ENCODE peak calls at places on chromosomes 3 and 15, in seven cellular contexts. One of them, this sample, is unnamed.

GRCh38 chr15:51172190-51172589 is 77.5 kb upstream of the TNFAIP8L3 start:
- DNase-seq in heart left ventricle: no peak
- DNase-seq in brain microvascular endothelial cell: no peak
- DNase-seq in heart right ventricle: no peak
- DNase-seq in trophoblast cell: no peak
- DNase-seq in caudate nucleus: no peak
- DNase-seq in mammary epithelial cell: no peak
- DNase-seq in this sample: no peak

GRCh38 chr3:41448396-41448795 is 249.1 kb downstream of the CTNNB1 start:
- DNase-seq in mammary epithelial cell: no peak
- DNase-seq in trophoblast cell: no peak
- DNase-seq in brain microvascular endothelial cell: no peak
- DNase-seq in caudate nucleus: no peak
- DNase-seq in heart left ventricle: no peak
- DNase-seq in heart right ventricle: no peak
- DNase-seq in this sample: no peak

GRCh38 chr3:69562001-69562400 is 176.1 kb upstream of the FRMD4B start:
- DNase-seq in trophoblast cell: no peak
- DNase-seq in caudate nucleus: no peak
- DNase-seq in mammary epithelial cell: no peak
- DNase-seq in brain microvascular endothelial cell: peak; percentile 26
- DNase-seq in heart right ventricle: no peak
- DNase-seq in heart left ventricle: no peak
- DNase-seq in this sample: no peak

GRCh38 chr15:74010929-74011540 is 16.5 kb downstream of the PML start:
- DNase-seq in brain microvascular endothelial cell: no peak
- DNase-seq in heart left ventricle: no peak
- DNase-seq in caudate nucleus: no peak
- DNase-seq in mammary epithelial cell: peak; percentile 30
- DNase-seq in heart right ventricle: no peak
- DNase-seq in trophoblast cell: no peak
- DNase-seq in this sample: no peak

GRCh38 chr15:38996111-38996541 is 431.5 kb upstream of the RASGRP1 start:
- DNase-seq in mammary epithelial cell: peak; percentile 73
- DNase-seq in brain microvascular endothelial cell: peak; percentile 67
- DNase-seq in trophoblast cell: peak; percentile 42
- DNase-seq in caudate nucleus: no peak
- DNase-seq in heart left ventricle: no peak
- DNase-seq in heart right ventricle: no peak
- DNase-seq in this sample: no peak

GRCh38 chr15:101258238-101259144 is 6.6 kb upstream of the CHSY1 start:
- DNase-seq in mammary epithelial cell: no peak
- DNase-seq in trophoblast cell: peak; percentile 58
- DNase-seq in heart right ventricle: peak; percentile 75
- DNase-seq in brain microvascular endothelial cell: peak; percentile 66
- DNase-seq in heart left ventricle: peak; percentile 57
- DNase-seq in caudate nucleus: no peak
- DNase-seq in this sample: no peak

GRCh38 chr3:113606539-113607218 is 74.3 kb downstream of the SIDT1 start:
- DNase-seq in brain microvascular endothelial cell: no peak
- DNase-seq in heart left ventricle: no peak
- DNase-seq in heart right ventricle: no peak
- DNase-seq in trophoblast cell: no peak
- DNase-seq in mammary epithelial cell: no peak
- DNase-seq in caudate nucleus: no peak
- DNase-seq in this sample: no peak

GRCh38 chr3:190302209-190302885 is 19.9 kb downstream of the CLDN1 start:
- DNase-seq in trophoblast cell: peak; percentile 18
- DNase-seq in caudate nucleus: no peak
- DNase-seq in mammary epithelial cell: peak; percentile 55
- DNase-seq in brain microvascular endothelial cell: no peak
- DNase-seq in heart left ventricle: no peak
- DNase-seq in heart right ventricle: no peak
- DNase-seq in this sample: peak; percentile 66

GRCh38 chr3:137343283-137343682 is 385.5 kb downstream of the IL20RB start:
- DNase-seq in brain microvascular endothelial cell: no peak
- DNase-seq in heart left ventricle: no peak
- DNase-seq in trophoblast cell: no peak
- DNase-seq in caudate nucleus: no peak
- DNase-seq in mammary epithelial cell: no peak
- DNase-seq in heart right ventricle: no peak
- DNase-seq in this sample: no peak

GRCh38 chr3:151837057-151837456 is 23.1 kb downstream of the AADAC start:
- DNase-seq in heart left ventricle: no peak
- DNase-seq in brain microvascular endothelial cell: peak; percentile 69
- DNase-seq in caudate nucleus: no peak
- DNase-seq in trophoblast cell: peak; percentile 81
- DNase-seq in heart right ventricle: no peak
- DNase-seq in mammary epithelial cell: peak; percentile 91
- DNase-seq in this sample: peak; percentile 83

GRCh38 chr3:42721690-42722089 is 19.1 kb upstream of the HHATL start:
- DNase-seq in trophoblast cell: no peak
- DNase-seq in mammary epithelial cell: no peak
- DNase-seq in brain microvascular endothelial cell: no peak
- DNase-seq in heart left ventricle: peak; percentile 22
- DNase-seq in caudate nucleus: peak; percentile 44
- DNase-seq in heart right ventricle: peak; percentile 29
- DNase-seq in this sample: no peak

GRCh38 chr3:187139895-187140253 is 578 bp upstream of the RPL39L start:
- DNase-seq in mammary epithelial cell: no peak
- DNase-seq in heart right ventricle: no peak
- DNase-seq in trophoblast cell: no peak
- DNase-seq in brain microvascular endothelial cell: no peak
- DNase-seq in caudate nucleus: no peak
- DNase-seq in heart left ventricle: no peak
- DNase-seq in this sample: no peak
- H3K27ac ChIP-seq in mammary epithelial cell: no peak overlapping the region
- H3K27ac ChIP-seq in heart right ventricle: no peak overlapping the region
- H3K27ac ChIP-seq in trophoblast cell: no peak overlapping the region
- H3K27ac ChIP-seq in brain microvascular endothelial cell: no peak overlapping the region
- H3K27ac ChIP-seq in caudate nucleus: no peak overlapping the region
- H3K27ac ChIP-seq in heart left ventricle: no peak overlapping the region
- H3K27ac ChIP-seq in this sample: peak overlapping the region; percentile 50

GRCh38 chr3:150742141-150742523 is 20.8 kb downstream of the SIAH2 start:
- DNase-seq in caudate nucleus: no peak
- DNase-seq in brain microvascular endothelial cell: no peak
- DNase-seq in heart right ventricle: no peak
- DNase-seq in mammary epithelial cell: no peak
- DNase-seq in trophoblast cell: no peak
- DNase-seq in heart left ventricle: no peak
- DNase-seq in this sample: no peak

GRCh38 chr3:150741497-150742140 is 21.4 kb downstream of the SIAH2 start:
- DNase-seq in heart left ventricle: no peak
- DNase-seq in trophoblast cell: no peak
- DNase-seq in heart right ventricle: no peak
- DNase-seq in mammary epithelial cell: no peak
- DNase-seq in brain microvascular endothelial cell: no peak
- DNase-seq in caudate nucleus: no peak
- DNase-seq in this sample: no peak

GRCh38 chr3:150743508-150743907 is 19.5 kb downstream of the SIAH2 start:
- DNase-seq in heart left ventricle: no peak
- DNase-seq in trophoblast cell: no peak
- DNase-seq in mammary epithelial cell: peak; percentile 90
- DNase-seq in heart right ventricle: no peak
- DNase-seq in brain microvascular endothelial cell: peak; percentile 39
- DNase-seq in caudate nucleus: no peak
- DNase-seq in this sample: peak; percentile 91

GRCh38 chr3:150744041-150745026 is 18.6 kb downstream of the SIAH2 start:
- DNase-seq in mammary epithelial cell: peak; percentile 46
- DNase-seq in trophoblast cell: no peak
- DNase-seq in caudate nucleus: no peak
- DNase-seq in brain microvascular endothelial cell: no peak
- DNase-seq in heart right ventricle: no peak
- DNase-seq in heart left ventricle: no peak
- DNase-seq in this sample: no peak

DNA sequence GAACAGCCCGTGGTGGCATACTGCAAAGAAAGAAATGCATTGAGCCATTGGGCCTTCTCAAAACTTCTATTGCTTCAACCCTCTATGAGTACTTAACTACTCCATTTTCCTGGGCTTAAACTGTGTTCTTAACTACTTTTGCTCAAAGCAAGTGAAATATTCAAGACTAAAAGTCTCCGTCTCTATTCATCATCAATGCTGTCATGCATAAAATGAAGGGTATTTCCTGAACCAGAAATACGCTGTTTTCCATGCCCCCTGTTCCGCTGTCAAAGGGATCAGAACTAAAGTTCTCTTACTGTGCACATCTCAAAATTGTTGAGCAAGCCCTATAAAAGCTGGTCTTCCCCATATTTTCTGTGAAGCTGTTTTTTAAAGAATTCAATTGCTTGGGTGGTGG is 20.3 kb downstream of the SIAH2 start:
- DNase-seq in brain microvascular endothelial cell: no peak
- DNase-seq in caudate nucleus: no peak
- DNase-seq in heart right ventricle: no peak
- DNase-seq in heart left ventricle: no peak
- DNase-seq in mammary epithelial cell: no peak
- DNase-seq in trophoblast cell: no peak
- DNase-seq in this sample: no peak
- H3K27ac ChIP-seq in brain microvascular endothelial cell: no peak overlapping the region
- H3K27ac ChIP-seq in caudate nucleus: no peak overlapping the region
- H3K27ac ChIP-seq in heart right ventricle: no peak overlapping the region
- H3K27ac ChIP-seq in heart left ventricle: no peak overlapping the region
- H3K27ac ChIP-seq in mammary epithelial cell: no peak overlapping the region
- H3K27ac ChIP-seq in trophoblast cell: no peak overlapping the region
- H3K27ac ChIP-seq in this sample: peak overlapping the region; percentile 94

GRCh38 chr15:98734472-98735284 is 86.3 kb downstream of the IGF1R start:
- DNase-seq in brain microvascular endothelial cell: no peak
- DNase-seq in caudate nucleus: no peak
- DNase-seq in mammary epithelial cell: no peak
- DNase-seq in heart left ventricle: no peak
- DNase-seq in trophoblast cell: no peak
- DNase-seq in heart right ventricle: no peak
- DNase-seq in this sample: no peak

GRCh38 chr15:98737122-98737521 is 88.8 kb downstream of the IGF1R start:
- DNase-seq in trophoblast cell: no peak
- DNase-seq in caudate nucleus: no peak
- DNase-seq in brain microvascular endothelial cell: no peak
- DNase-seq in heart right ventricle: no peak
- DNase-seq in heart left ventricle: no peak
- DNase-seq in mammary epithelial cell: no peak
- DNase-seq in this sample: no peak

GRCh38 chr15:98735895-98736617 is 87.7 kb downstream of the IGF1R start:
- DNase-seq in trophoblast cell: no peak
- DNase-seq in caudate nucleus: no peak
- DNase-seq in brain microvascular endothelial cell: no peak
- DNase-seq in heart left ventricle: no peak
- DNase-seq in mammary epithelial cell: no peak
- DNase-seq in heart right ventricle: no peak
- DNase-seq in this sample: no peak

GRCh38 chr15:98733098-98733497 is 84.8 kb downstream of the IGF1R start:
- DNase-seq in caudate nucleus: no peak
- DNase-seq in heart right ventricle: no peak
- DNase-seq in mammary epithelial cell: no peak
- DNase-seq in trophoblast cell: no peak
- DNase-seq in heart left ventricle: no peak
- DNase-seq in brain microvascular endothelial cell: no peak
- DNase-seq in this sample: no peak

GRCh38 chr15:98735304-98735703 is 87.0 kb downstream of the IGF1R start:
- DNase-seq in mammary epithelial cell: no peak
- DNase-seq in caudate nucleus: no peak
- DNase-seq in heart right ventricle: no peak
- DNase-seq in trophoblast cell: no peak
- DNase-seq in brain microvascular endothelial cell: no peak
- DNase-seq in heart left ventricle: no peak
- DNase-seq in this sample: no peak
- H3K27ac ChIP-seq in mammary epithelial cell: no peak overlapping the region
- H3K27ac ChIP-seq in caudate nucleus: no peak overlapping the region
- H3K27ac ChIP-seq in heart right ventricle: no peak overlapping the region
- H3K27ac ChIP-seq in trophoblast cell: no peak overlapping the region
- H3K27ac ChIP-seq in brain microvascular endothelial cell: no peak overlapping the region
- H3K27ac ChIP-seq in heart left ventricle: no peak overlapping the region
- H3K27ac ChIP-seq in this sample: peak overlapping the region; percentile 20

DNA sequence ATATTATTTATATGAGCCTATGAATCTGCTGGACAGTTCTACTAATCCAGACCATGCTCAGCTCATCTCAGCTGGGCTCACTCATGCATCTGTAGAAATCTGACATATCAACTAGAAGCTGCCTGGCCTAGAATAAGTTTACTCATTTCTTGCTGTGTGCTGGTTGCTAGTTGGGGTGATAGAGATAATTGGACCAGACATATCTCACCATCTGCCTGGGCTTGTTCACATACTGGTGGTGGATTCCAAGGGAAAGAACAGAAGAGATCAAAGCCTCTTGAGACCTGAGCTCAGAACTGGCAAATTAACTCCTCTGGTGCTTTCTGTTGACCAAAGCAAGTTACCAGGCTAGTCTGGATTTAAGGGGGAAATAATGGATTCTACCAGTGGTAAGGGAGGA is 109.1 kb downstream of the NSUN3 start:
- DNase-seq in trophoblast cell: no peak
- DNase-seq in mammary epithelial cell: peak; percentile 50
- DNase-seq in heart right ventricle: no peak
- DNase-seq in caudate nucleus: no peak
- DNase-seq in brain microvascular endothelial cell: no peak
- DNase-seq in heart left ventricle: no peak
- DNase-seq in this sample: no peak
- H3K27ac ChIP-seq in trophoblast cell: no peak overlapping the region
- H3K27ac ChIP-seq in mammary epithelial cell: no peak overlapping the region
- H3K27ac ChIP-seq in heart right ventricle: no peak overlapping the region
- H3K27ac ChIP-seq in caudate nucleus: no peak overlapping the region
- H3K27ac ChIP-seq in brain microvascular endothelial cell: no peak overlapping the region
- H3K27ac ChIP-seq in heart left ventricle: no peak overlapping the region
- H3K27ac ChIP-seq in this sample: no peak overlapping the region

DNA sequence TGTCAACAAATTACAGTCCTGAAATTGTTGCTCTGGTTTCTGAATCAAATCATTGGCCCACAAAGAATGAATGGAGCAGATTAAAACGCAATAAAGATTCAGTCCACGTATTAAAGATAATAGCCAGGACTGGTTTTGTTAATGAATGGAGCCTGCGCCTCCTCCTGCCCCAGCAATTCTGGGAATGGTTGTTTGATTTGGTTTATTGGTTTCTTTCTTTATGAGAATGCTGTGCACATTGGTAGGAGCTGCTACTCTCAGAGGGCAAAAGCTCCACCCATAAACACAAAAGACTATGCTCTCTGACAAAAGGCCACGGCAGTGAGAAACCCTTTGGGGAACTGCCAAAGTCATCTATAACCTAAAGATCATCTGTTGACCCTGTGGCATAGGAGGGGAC is 261.1 kb downstream of the ABHD5 start:
- DNase-seq in caudate nucleus: no peak
- DNase-seq in mammary epithelial cell: no peak
- DNase-seq in brain microvascular endothelial cell: no peak
- DNase-seq in trophoblast cell: no peak
- DNase-seq in heart left ventricle: no peak
- DNase-seq in heart right ventricle: no peak
- DNase-seq in this sample: no peak
- H3K27ac ChIP-seq in caudate nucleus: no peak overlapping the region
- H3K27ac ChIP-seq in mammary epithelial cell: no peak overlapping the region
- H3K27ac ChIP-seq in brain microvascular endothelial cell: no peak overlapping the region
- H3K27ac ChIP-seq in trophoblast cell: no peak overlapping the region
- H3K27ac ChIP-seq in heart left ventricle: no peak overlapping the region
- H3K27ac ChIP-seq in heart right ventricle: no peak overlapping the region
- H3K27ac ChIP-seq in this sample: no peak overlapping the region

This sample was measured in epithelial cell of prostate.